ENCODE peak calls at places on chromosomes 6 and 20, in four cellular contexts. S is K562; W is left ventricle myocardium superior; Y is naive thymus-derived CD4-positive, alpha-beta T cell. I is an unnamed sample.

GRCh38 chr20:50431066-50431450 is 79.1 kb upstream of the PTPN1 start:
- ATAC-seq in Y (no peak), W (no peak), S (no peak), I (no peak)

GRCh38 chr6:106870824-106871300 is 103.7 kb downstream of the CD24 start:
- ATAC-seq in W (no peak), Y (no peak), S (no peak), I (no peak)

GRCh38 chr6:82013561-82014275 is 233.8 kb downstream of the IBTK start:
- ATAC-seq in S (no peak), Y (no peak), W (peak), I (no peak)

GRCh38 chr6:137976430-137976829 is 109.4 kb downstream of the TNFAIP3 start:
- ATAC-seq in S (no peak), W (no peak), Y (no peak), I (no peak)

GRCh38 chr20:25035924-25036323 is 22.0 kb downstream of the ACSS1 start:
- ATAC-seq in W (no peak), Y (peak), S (no peak), I (no peak)

GRCh38 chr6:127791779-127792528 is 108.9 kb downstream of the THEMIS start:
- ATAC-seq in Y (no peak), W (no peak), S (no peak), I (no peak)

GRCh38 chr20:31815408-31816188 is 3.6 kb upstream of the MYLK2 start:
- ATAC-seq in Y (no peak), S (no peak), W (peak), I (no peak)

GRCh38 chr20:23018432-23018831 is 16.7 kb upstream of the SSTR4 start:
- ATAC-seq in S (no peak), W (no peak), Y (no peak), I (no peak)

GRCh38 chr6:111804627-111805235 is 68.5 kb downstream of the FYN start:
- ATAC-seq in W (peak), S (peak), Y (peak), I (peak)

GRCh38 chr20:52798124-52798523 is 174.0 kb upstream of the TSHZ2 start:
- ATAC-seq in W (no peak), S (no peak), Y (no peak), I (no peak)

GRCh38 chr6:129501401-129502051 is 208.5 kb downstream of the ARHGAP18 start:
- ATAC-seq in S (peak), W (peak), Y (peak), I (no peak)

GRCh38 chr6:148617522-148617921 is 129.3 kb upstream of the UST start:
- ATAC-seq in W (no peak), S (no peak), Y (peak), I (no peak)

GRCh38 chr6:149545258-149545753 is 537 bp downstream of the PPIL4 start:
- ATAC-seq in S (peak), W (peak), Y (peak), I (peak)

GRCh38 chr6:127032971-127033370 is 85.5 kb upstream of the RSPO3 start:
- ATAC-seq in Y (no peak), S (no peak), W (no peak), I (no peak)

GRCh38 chr20:64269604-64270411 is 14.3 kb downstream of the PCMTD2 start:
- ATAC-seq in S (no peak), W (no peak), Y (peak), I (peak)

I was measured in stimulated activated memory B cell treated with anti-CD40 and anti-IgM and Interleukin-4, amounts not matched to agents 10 μg/mL and 1 μg/mL and 100 μg/mL, for 72 hours.